ENCODE peak calls at places on chromosome 10, in five cellular contexts. O is IMR-90, R is H1, G is neuronal stem cell, Z is mesenchymal stem cell. K is an unnamed sample.

GRCh38 chr10:116257785-116258184 is 15.2 kb downstream of the GFRA1 start:
- DNase-seq in O (no peak), R (no peak), G (no peak), Z (no peak), K (no peak)

GRCh38 chr10:103054621-103055020 is 136.5 kb downstream of the CNNM2 start:
- DNase-seq in O (no peak), R (no peak), G (no peak), Z (no peak), K (no peak)

GRCh38 chr10:100996678-100997363 is 2.8 kb upstream of the LZTS2 start:
- DNase-seq in O (no peak), R (no peak), G (peak; percentile 59), Z (no peak), K (peak; percentile 84)

GRCh38 chr10:44343836-44344235 is 41.1 kb downstream of the CXCL12 start:
- DNase-seq in O (no peak), R (no peak), G (no peak), Z (no peak), K (peak; percentile 52)

GRCh38 chr10:79375321-79376077 is 28.2 kb downstream of the PPIF start:
- DNase-seq in O (peak; percentile 59), R (no peak), G (no peak), Z (peak; percentile 58), K (peak; percentile 32)

GRCh38 chr10:75043256-75044121 is 68.0 kb upstream of the SAMD8 start:
- DNase-seq in O (no peak), R (no peak), G (no peak), Z (no peak), K (peak; percentile 85)

GRCh38 chr10:32971536-32972091 is 13.6 kb upstream of the ITGB1 start:
- DNase-seq in O (no peak), R (no peak), G (no peak), Z (no peak), K (no peak)

GRCh38 chr10:13936826-13937225 is 350.1 kb downstream of the PRPF18 start:
- DNase-seq in O (no peak), R (no peak), G (no peak), Z (no peak), K (no peak)

GRCh38 chr10:26890956-26891355 is 30.2 kb upstream of the ABI1 start:
- DNase-seq in O (peak; percentile 66), R (no peak), G (peak; percentile 45), Z (peak; percentile 73), K (peak; percentile 72)

GRCh38 chr10:60101821-60102220 is 195.5 kb upstream of the CCDC6 start:
- DNase-seq in O (no peak), R (no peak), G (no peak), Z (no peak), K (no peak)

GRCh38 chr10:127424594-127425264 is 124.4 kb upstream of the NPS start:
- DNase-seq in O (peak; percentile 51), R (no peak), G (no peak), Z (no peak), K (no peak)

DNA sequence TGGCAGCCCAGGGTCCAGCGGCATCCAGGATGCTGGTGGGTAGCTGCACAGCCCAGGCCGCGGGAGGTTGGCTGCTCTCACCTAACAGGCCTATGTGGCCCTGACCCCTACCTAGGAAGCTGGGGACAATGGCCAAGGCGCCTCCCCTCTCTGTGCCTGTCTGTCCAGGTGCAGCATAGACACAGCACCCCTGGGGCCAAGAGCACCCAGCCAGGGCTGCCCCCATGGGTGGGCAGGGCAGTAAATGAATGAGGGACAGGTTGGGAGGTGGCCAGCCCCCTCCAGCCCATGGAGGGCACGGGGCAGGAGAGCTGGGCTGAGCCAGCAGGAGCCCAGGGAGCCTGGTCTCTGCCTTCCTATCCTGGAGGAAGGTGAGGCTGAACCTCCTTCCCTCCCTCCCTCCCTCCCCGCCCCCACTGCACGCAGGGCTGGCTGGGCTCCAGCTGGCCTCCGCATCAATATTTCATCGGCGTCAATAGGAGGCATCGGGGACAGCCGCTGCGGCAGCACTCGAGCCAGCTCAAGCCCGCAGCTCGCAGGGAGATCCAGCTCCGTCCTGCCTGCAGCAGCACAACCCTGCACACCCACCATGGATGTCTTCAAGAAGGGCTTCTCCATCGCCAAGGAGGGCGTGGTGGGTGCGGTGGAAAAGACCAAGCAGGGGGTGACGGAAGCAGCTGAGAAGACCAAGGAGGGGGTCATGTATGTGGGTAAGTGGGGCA is at the start of gene SNCG:
- DNase-seq in O (no peak), R (no peak), G (no peak), Z (no peak), K (peak; percentile 48)
- H4K8ac ChIP-seq in O (peak within 1 kb of the TSS; percentile 89), R (peak within 1 kb of the TSS; percentile 53), G (peak within 1 kb of the TSS; percentile 99), Z (peak within 1 kb of the TSS; percentile 95), K (no peak within 1 kb of the TSS)

DNA sequence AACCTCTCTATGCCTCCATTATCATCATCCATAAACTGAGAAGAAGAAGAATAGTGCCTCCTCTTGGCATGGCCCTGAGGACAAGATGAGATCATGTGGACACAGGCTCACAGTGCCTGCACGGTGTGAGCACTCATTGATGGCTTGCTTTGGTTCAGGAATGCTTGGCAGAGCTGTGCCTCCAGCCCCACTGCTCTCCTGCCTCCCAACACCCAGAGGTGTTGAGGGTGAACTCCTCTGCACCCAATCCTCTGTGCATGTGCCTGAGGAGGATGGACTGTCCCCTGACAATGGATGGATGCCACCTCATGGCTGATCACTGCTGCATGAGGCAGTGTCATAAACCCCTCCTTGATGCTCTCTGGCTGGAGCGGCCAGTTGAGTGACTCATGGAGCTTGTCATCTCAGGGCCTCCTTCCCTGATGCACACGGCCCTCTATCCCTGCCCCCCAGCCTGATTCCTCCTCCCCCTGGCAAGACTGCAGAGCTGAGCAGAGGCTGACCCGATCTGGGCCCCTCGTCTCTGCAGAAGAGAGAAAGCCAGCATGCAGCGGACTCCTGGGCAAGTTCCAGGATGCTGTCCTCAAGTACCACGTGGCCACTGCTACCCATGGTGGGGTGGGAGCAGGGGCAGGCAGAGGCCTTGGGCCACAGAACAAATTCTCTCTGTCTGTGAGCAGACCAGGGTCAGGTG is 136.3 kb downstream of the KCNMA1 start:
- DNase-seq in O (peak; percentile 93), R (no peak), G (no peak), Z (peak; percentile 93), K (no peak)
- H4K91ac ChIP-seq in O (peak overlapping the region; percentile 73), R (no peak overlapping the region), G (no peak overlapping the region), Z (peak overlapping the region; percentile 71), K (no peak overlapping the region)

GRCh38 chr10:89342219-89342966 is 14.6 kb downstream of the IFIT3 start:
- DNase-seq in O (peak; percentile 84), R (no peak), G (no peak), Z (no peak), K (no peak)

GRCh38 chr10:89351402-89352038 is 23.7 kb downstream of the IFIT3 start:
- DNase-seq in O (peak; percentile 44), R (no peak), G (no peak), Z (peak; percentile 68), K (no peak)

GRCh38 chr10:89348458-89348857 is 20.7 kb downstream of the IFIT3 start:
- DNase-seq in O (no peak), R (no peak), G (no peak), Z (no peak), K (no peak)

GRCh38 chr10:89347706-89348457 is 20.1 kb downstream of the IFIT3 start:
- DNase-seq in O (no peak), R (no peak), G (no peak), Z (peak; percentile 49), K (no peak)

GRCh38 chr10:89346264-89346971 is 18.6 kb downstream of the IFIT3 start:
- DNase-seq in O (peak; percentile 55), R (no peak), G (no peak), Z (no peak), K (no peak)
- H2BK15ac ChIP-seq in O (no peak overlapping the region), R (no peak overlapping the region), G (no peak overlapping the region), Z (no peak overlapping the region), K (no peak overlapping the region)

GRCh38 chr10:29257784-29258135 is 31.1 kb upstream of the LYZL1 start:
- DNase-seq in O (no peak), R (no peak), G (no peak), Z (no peak), K (no peak)

GRCh38 chr10:29255117-29255516 is 33.8 kb upstream of the LYZL1 start:
- DNase-seq in O (no peak), R (no peak), G (no peak), Z (no peak), K (no peak)

GRCh38 chr10:29256531-29256930 is 32.3 kb upstream of the LYZL1 start:
- DNase-seq in O (no peak), R (no peak), G (no peak), Z (peak; percentile 64), K (no peak)

GRCh38 chr10:29256019-29256418 is 32.9 kb upstream of the LYZL1 start:
- DNase-seq in O (no peak), R (no peak), G (no peak), Z (no peak), K (no peak)

GRCh38 chr10:29257106-29257783 is 31.6 kb upstream of the LYZL1 start:
- DNase-seq in O (peak; percentile 86), R (no peak), G (no peak), Z (peak; percentile 99), K (no peak)
- H4K8ac ChIP-seq in O (no peak overlapping the region), R (no peak overlapping the region), G (no peak overlapping the region), Z (no peak overlapping the region), K (no peak overlapping the region)

GRCh38 chr10:132400041-132400546 is 3.1 kb downstream of the PWWP2B start:
- DNase-seq in O (no peak), R (no peak), G (no peak), Z (no peak), K (no peak)

GRCh38 chr10:132399117-132400035 is 2.4 kb downstream of the PWWP2B start:
- DNase-seq in O (no peak), R (no peak), G (no peak), Z (no peak), K (no peak)

GRCh38 chr10:132401396-132402168 is 4.6 kb downstream of the PWWP2B start:
- DNase-seq in O (no peak), R (no peak), G (no peak), Z (no peak), K (no peak)

GRCh38 chr10:132398566-132398991 is 1.6 kb downstream of the PWWP2B start:
- DNase-seq in O (no peak), R (no peak), G (no peak), Z (no peak), K (no peak)

GRCh38 chr10:132400547-132401151 is 3.6 kb downstream of the PWWP2B start:
- DNase-seq in O (no peak), R (no peak), G (no peak), Z (no peak), K (no peak)
- H4K91ac ChIP-seq in O (no peak overlapping the region), R (no peak overlapping the region), G (peak overlapping the region; percentile 47), Z (peak overlapping the region; percentile 25), K (no peak overlapping the region)

GRCh38 chr10:30422981-30423654 is 10.9 kb upstream of the MAP3K8 start:
- DNase-seq in O (peak; percentile 86), R (peak; percentile 25), G (peak; percentile 27), Z (peak; percentile 33), K (peak; percentile 74)

GRCh38 chr10:30420266-30420665 is 13.7 kb upstream of the MAP3K8 start:
- DNase-seq in O (no peak), R (no peak), G (no peak), Z (no peak), K (no peak)

GRCh38 chr10:30420774-30421173 is 13.2 kb upstream of the MAP3K8 start:
- DNase-seq in O (no peak), R (no peak), G (no peak), Z (no peak), K (no peak)

GRCh38 chr10:30425336-30426075 is 8.5 kb upstream of the MAP3K8 start:
- DNase-seq in O (no peak), R (no peak), G (no peak), Z (no peak), K (no peak)

GRCh38 chr10:30422296-30422695 is 11.7 kb upstream of the MAP3K8 start:
- DNase-seq in O (no peak), R (no peak), G (no peak), Z (no peak), K (no peak)
- H2BK15ac ChIP-seq in O (no peak overlapping the region), R (no peak overlapping the region), G (no peak overlapping the region), Z (no peak overlapping the region), K (no peak overlapping the region)